ENCODE peak calls at places on chromosomes 4 and X, in four cellular contexts. P, R, Y and A are unnamed samples.

GRCh38 chr4:156909010-156909409 is 62.6 kb downstream of the PDGFC start:
- DNase-seq in P (no peak), R (no peak), Y (no peak), A (no peak)

GRCh38 chr4:153521467-153521866 is 55.3 kb downstream of the TMEM131L start:
- DNase-seq in P (no peak), R (no peak), Y (no peak), A (no peak)

GRCh38 chr4:140947507-140947906 is 185.8 kb downstream of the RNF150 start:
- DNase-seq in P (peak; percentile 6), R (no peak), Y (no peak), A (no peak)

GRCh38 chrX:99117011-99117410 is 1293.1 kb downstream of the PCDH19 start:
- DNase-seq in P (no peak), R (no peak), Y (no peak), A (no peak)

GRCh38 chrX:149837639-149838038 is 43.3 kb upstream of the MAGEA8 start:
- DNase-seq in P (no peak), R (no peak), Y (no peak), A (no peak)

GRCh38 chr4:110959041-110959643 is 336.3 kb upstream of the PITX2 start:
- DNase-seq in P (no peak), R (no peak), Y (peak; percentile 1), A (peak; percentile 30)

GRCh38 chr4:6343950-6344408 is 74.3 kb downstream of the WFS1 start:
- DNase-seq in P (peak; percentile 85), R (peak; percentile 34), Y (peak; percentile 54), A (peak; percentile 80)

GRCh38 chr4:55411621-55412020 is 15.9 kb downstream of the TMEM165 start:
- DNase-seq in P (no peak), R (no peak), Y (no peak), A (peak; percentile 37)

GRCh38 chrX:24647257-24648058 is at the start of gene PCYT1B:
- DNase-seq in P (no peak), R (peak; percentile 63), Y (no peak), A (peak; percentile 49)

GRCh38 chr4:101954975-101955678 is 164.6 kb downstream of the BANK1 start:
- DNase-seq in P (no peak), R (no peak), Y (no peak), A (no peak)

GRCh38 chr4:82360298-82361177 is 13.3 kb downstream of the HNRNPD start:
- DNase-seq in P (no peak), R (peak; percentile 39), Y (no peak), A (peak; percentile 29)

GRCh38 chrX:107712231-107713204 is 63.1 kb downstream of the TSC22D3 start:
- DNase-seq in P (no peak), R (no peak), Y (no peak), A (peak; percentile 21)

GRCh38 chr4:14867847-14868246 is 134.4 kb upstream of the CPEB2 start:
- DNase-seq in P (no peak), R (peak; percentile 31), Y (no peak), A (no peak)

GRCh38 chrX:13283968-13284914 is 35.6 kb downstream of the ATXN3L start:
- DNase-seq in P (no peak), R (no peak), Y (no peak), A (peak; percentile 78)

GRCh38 chr4:15779789-15780188 is 1.7 kb downstream of the CD38 start:
- DNase-seq in P (no peak), R (no peak), Y (no peak), A (no peak)

GRCh38 chr4:102735578-102735977 is 25.2 kb downstream of the MANBA start:
- DNase-seq in P (no peak), R (no peak), Y (peak; percentile 21), A (no peak)

GRCh38 chrX:152913354-152913753 is 15.5 kb downstream of the ZNF185 start:
- DNase-seq in P (no peak), R (no peak), Y (no peak), A (no peak)

GRCh38 chrX:78314561-78314960 is 12.8 kb downstream of the CYSLTR1 start:
- DNase-seq in P (no peak), R (no peak), Y (no peak), A (no peak)

GRCh38 chrX:108036298-108036973 is 8.4 kb upstream of the VSIG1 start:
- DNase-seq in P (peak; percentile 89), R (peak; percentile 56), Y (peak; percentile 89), A (peak; percentile 93)

GRCh38 chrX:55169782-55170181 is 50.4 kb upstream of the PAGE5 start:
- DNase-seq in P (no peak), R (no peak), Y (no peak), A (no peak)

GRCh38 chr4:2660596-2661211 is 95.4 kb downstream of the TNIP2 start:
- DNase-seq in P (no peak), R (no peak), Y (no peak), A (peak; percentile 21)

GRCh38 chr4:173500841-173501591 is 29.0 kb downstream of the HAND2 start:
- DNase-seq in P (no peak), R (no peak), Y (no peak), A (no peak)

GRCh38 chrX:33252306-33252825 is 41.0 kb upstream of the DMD start:
- DNase-seq in P (no peak), R (no peak), Y (no peak), A (peak; percentile 0)

GRCh38 chrX:46381630-46382029 is 163.6 kb downstream of the ZNF674 start:
- DNase-seq in P (no peak), R (peak; percentile 31), Y (peak; percentile 6), A (peak; percentile 17)

GRCh38 chrX:100647095-100647494 is 3.1 kb downstream of the SRPX2 start:
- DNase-seq in P (no peak), R (no peak), Y (no peak), A (no peak)

GRCh38 chrX:153764786-153765137 is 713 bp downstream of the PLXNB3 start:
- DNase-seq in P (no peak), R (no peak), Y (peak; percentile 20), A (no peak)

GRCh38 chr4:3436048-3436797 is 5.5 kb upstream of the HGFAC start:
- DNase-seq in P (no peak), R (no peak), Y (no peak), A (no peak)

GRCh38 chr4:113106076-113106475 is 56.6 kb downstream of the ANK2 start:
- DNase-seq in P (peak; percentile 2), R (no peak), Y (peak; percentile 59), A (peak; percentile 40)

GRCh38 chr4:8238061-8238511 is 31.5 kb upstream of the HTRA3 start:
- DNase-seq in P (no peak), R (no peak), Y (no peak), A (no peak)

GRCh38 chr4:7705602-7706001 is 234.1 kb downstream of the AFAP1 start:
- DNase-seq in P (no peak), R (no peak), Y (no peak), A (no peak)

GRCh38 chrX:40166582-40166981 is 68.8 kb upstream of the BCOR start:
- DNase-seq in P (no peak), R (no peak), Y (no peak), A (peak; percentile 42)

DNA sequence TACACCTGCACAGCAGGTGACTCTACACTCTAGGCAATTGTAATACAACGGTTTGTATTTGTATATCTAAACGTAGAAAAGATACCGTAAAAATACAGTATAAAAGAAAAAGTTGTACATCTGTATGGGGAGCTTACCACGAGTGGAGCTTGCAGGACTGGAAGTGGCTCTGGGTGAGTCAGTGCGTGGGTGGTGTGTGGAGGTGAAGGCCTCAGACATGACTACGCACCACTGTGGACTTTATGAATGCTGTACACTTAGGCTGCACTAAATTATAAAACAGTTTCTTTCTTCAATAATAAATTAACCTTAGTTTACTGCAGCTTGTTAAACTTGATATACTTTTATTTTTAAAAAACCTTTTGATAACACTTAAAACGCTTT is 85.0 kb upstream of the FAT1 start:
- DNase-seq in P (no peak), R (peak; percentile 82), Y (no peak), A (peak; percentile 96)
- TF ChIP-seq MAZ in P (no peak), R (no peak), Y (no peak), A (no peak)

DNA sequence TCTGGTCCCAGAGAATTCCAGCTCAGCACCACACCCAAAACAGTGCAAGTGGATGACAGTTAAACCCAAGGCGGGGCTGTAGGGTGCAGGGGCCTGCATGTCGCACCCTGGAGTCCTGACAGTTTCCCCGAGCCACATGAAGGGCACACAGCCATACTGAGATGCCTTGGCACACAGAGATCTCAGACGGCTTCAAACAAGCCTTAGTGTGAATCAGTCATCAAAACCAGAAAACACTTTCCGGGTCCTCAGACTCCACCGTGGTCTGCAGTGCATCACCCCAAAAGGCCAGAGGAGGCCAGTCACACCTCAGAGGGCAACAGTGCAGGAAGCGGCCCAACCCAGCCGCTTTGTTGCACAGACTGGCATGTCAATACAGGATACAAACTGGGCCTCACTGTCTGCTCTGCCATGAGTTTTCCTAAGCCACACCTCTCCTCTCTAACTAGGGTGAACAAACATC is 64.6 kb upstream of the ENPP6 start:
- DNase-seq in P (no peak), R (no peak), Y (peak; percentile 61), A (no peak)
- TF ChIP-seq POLR2A in P (no peak), R (no peak), Y (no peak), A (no peak)

DNA sequence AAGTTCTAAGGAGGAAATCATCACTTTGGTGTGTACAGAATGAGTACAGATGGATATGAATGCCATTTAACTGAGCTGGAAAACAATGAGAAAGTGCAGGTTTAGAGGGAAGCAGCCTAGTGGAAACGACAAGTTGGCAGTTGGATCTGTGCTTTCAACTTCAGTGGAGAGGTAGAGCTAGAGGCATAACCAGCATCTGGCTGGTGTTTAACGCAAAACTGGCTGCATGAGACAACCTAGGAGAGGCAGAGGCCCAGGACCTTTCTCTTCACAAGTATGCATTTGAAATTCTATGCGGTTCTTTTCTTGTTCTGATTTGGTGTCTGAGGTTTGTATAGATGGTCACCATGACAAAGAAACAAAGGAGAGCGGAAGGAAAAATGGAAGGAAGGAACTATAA is 63.1 kb downstream of the ANXA5 start:
- DNase-seq in P (no peak), R (no peak), Y (no peak), A (no peak)
- TF ChIP-seq MAZ in P (no peak), R (no peak), Y (no peak), A (no peak)

DNA sequence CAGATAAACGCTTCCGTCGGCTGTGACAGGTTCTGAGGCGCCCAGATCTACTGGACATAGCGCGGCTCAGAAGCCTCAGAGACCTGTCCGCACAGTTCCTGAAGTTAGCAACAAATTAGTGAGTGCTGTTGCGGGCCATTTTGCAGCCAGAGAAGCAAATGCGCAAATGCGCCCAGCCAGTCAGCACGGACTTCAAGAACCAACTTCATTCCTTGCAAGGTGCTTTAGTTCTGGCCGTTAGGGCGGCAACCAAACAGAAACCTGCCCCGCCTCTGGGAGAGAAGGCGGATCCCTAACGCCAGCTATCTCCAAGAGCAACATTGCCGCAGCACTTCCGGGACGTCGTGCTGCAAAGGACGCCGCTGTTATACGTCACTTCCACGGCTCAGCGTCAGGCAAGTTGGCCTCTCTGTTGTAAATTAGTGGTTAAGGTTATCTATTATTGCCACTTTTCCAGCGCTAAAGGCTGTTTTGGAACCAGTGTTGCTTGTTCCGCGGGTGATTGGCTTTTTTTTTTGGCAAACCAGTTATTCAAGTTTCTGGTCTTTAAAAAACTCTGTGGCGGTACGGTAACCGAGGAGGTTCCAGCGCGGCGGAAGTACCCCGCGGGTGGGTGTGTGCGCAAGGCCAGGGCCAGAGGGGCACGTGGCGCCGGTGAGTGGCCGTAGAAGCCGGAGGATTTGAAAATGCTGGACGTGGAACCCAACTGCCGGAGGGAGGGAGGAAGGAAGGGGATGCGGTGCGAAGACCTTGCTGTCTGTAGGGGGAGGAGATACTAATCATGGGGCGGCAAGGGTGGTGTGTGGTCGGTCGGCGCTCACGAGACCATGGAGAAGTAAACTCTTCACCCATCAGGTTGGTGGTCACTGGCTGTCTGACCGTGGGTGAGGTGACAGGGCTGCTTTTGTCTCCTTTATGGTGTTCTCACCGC is at the start of gene GAR1:
- DNase-seq in P (peak; percentile 85), R (peak; percentile 98), Y (peak; percentile 90), A (peak; percentile 92)
- TF ChIP-seq POLR2A in P (peak; percentile 18), R (peak; percentile 90), Y (peak; percentile 73), A (peak; percentile 32)